ENCODE peak calls at places on chromosome 14, in eight cellular contexts. One of them, this sample, is unnamed.

GRCh38 chr14:106843951-106844483 is 1317.6 kb downstream of the TMEM121 start:
- DNase-seq in ascending aorta: no peak
- DNase-seq in GM12878: no peak
- DNase-seq in body of pancreas: peak
- DNase-seq in AG04450: no peak
- DNase-seq in cardiac muscle cell: no peak
- DNase-seq in neural progenitor cell: no peak
- DNase-seq in left ventricle myocardium inferior: no peak
- DNase-seq in this sample: no peak

GRCh38 chr14:65095633-65096205 is 6.6 kb downstream of the MAX start:
- DNase-seq in ascending aorta: peak
- DNase-seq in GM12878: no peak
- DNase-seq in body of pancreas: peak
- DNase-seq in AG04450: peak
- DNase-seq in cardiac muscle cell: no peak
- DNase-seq in neural progenitor cell: no peak
- DNase-seq in left ventricle myocardium inferior: peak
- DNase-seq in this sample: peak

GRCh38 chr14:92325835-92326234 is 2.9 kb downstream of the SLC24A4 start:
- DNase-seq in ascending aorta: no peak
- DNase-seq in GM12878: no peak
- DNase-seq in body of pancreas: no peak
- DNase-seq in AG04450: no peak
- DNase-seq in cardiac muscle cell: no peak
- DNase-seq in neural progenitor cell: no peak
- DNase-seq in left ventricle myocardium inferior: no peak
- DNase-seq in this sample: no peak

GRCh38 chr14:80003138-80003537 is 208.2 kb downstream of the DIO2 start:
- DNase-seq in ascending aorta: no peak
- DNase-seq in GM12878: no peak
- DNase-seq in body of pancreas: no peak
- DNase-seq in AG04450: peak
- DNase-seq in cardiac muscle cell: no peak
- DNase-seq in neural progenitor cell: no peak
- DNase-seq in left ventricle myocardium inferior: no peak
- DNase-seq in this sample: no peak

GRCh38 chr14:96051642-96052540 is 12.7 kb downstream of the C14orf132 start:
- DNase-seq in ascending aorta: peak
- DNase-seq in GM12878: no peak
- DNase-seq in body of pancreas: no peak
- DNase-seq in AG04450: no peak
- DNase-seq in cardiac muscle cell: no peak
- DNase-seq in neural progenitor cell: peak
- DNase-seq in left ventricle myocardium inferior: no peak
- DNase-seq in this sample: no peak

GRCh38 chr14:69910871-69911270 is 31.7 kb downstream of the SMOC1 start:
- DNase-seq in ascending aorta: no peak
- DNase-seq in GM12878: no peak
- DNase-seq in body of pancreas: no peak
- DNase-seq in AG04450: no peak
- DNase-seq in cardiac muscle cell: no peak
- DNase-seq in neural progenitor cell: no peak
- DNase-seq in left ventricle myocardium inferior: no peak
- DNase-seq in this sample: no peak

GRCh38 chr14:29442720-29443119 is 484.9 kb downstream of the PRKD1 start:
- DNase-seq in ascending aorta: no peak
- DNase-seq in GM12878: no peak
- DNase-seq in body of pancreas: no peak
- DNase-seq in AG04450: no peak
- DNase-seq in cardiac muscle cell: no peak
- DNase-seq in neural progenitor cell: no peak
- DNase-seq in left ventricle myocardium inferior: no peak
- DNase-seq in this sample: no peak

GRCh38 chr14:50736932-50737419 is 68.9 kb upstream of the SAV1 start:
- DNase-seq in ascending aorta: no peak
- DNase-seq in GM12878: peak
- DNase-seq in body of pancreas: no peak
- DNase-seq in AG04450: no peak
- DNase-seq in cardiac muscle cell: no peak
- DNase-seq in neural progenitor cell: no peak
- DNase-seq in left ventricle myocardium inferior: no peak
- DNase-seq in this sample: no peak

GRCh38 chr14:70448633-70449032 is 3.3 kb upstream of the ADAM21 start:
- DNase-seq in ascending aorta: no peak
- DNase-seq in GM12878: no peak
- DNase-seq in body of pancreas: no peak
- DNase-seq in AG04450: peak
- DNase-seq in cardiac muscle cell: no peak
- DNase-seq in neural progenitor cell: no peak
- DNase-seq in left ventricle myocardium inferior: no peak
- DNase-seq in this sample: no peak

GRCh38 chr14:57066887-57067513 is 201.7 kb downstream of the EXOC5 start:
- DNase-seq in ascending aorta: no peak
- DNase-seq in GM12878: no peak
- DNase-seq in body of pancreas: peak
- DNase-seq in AG04450: no peak
- DNase-seq in cardiac muscle cell: peak
- DNase-seq in neural progenitor cell: peak
- DNase-seq in left ventricle myocardium inferior: no peak
- DNase-seq in this sample: no peak

DNA sequence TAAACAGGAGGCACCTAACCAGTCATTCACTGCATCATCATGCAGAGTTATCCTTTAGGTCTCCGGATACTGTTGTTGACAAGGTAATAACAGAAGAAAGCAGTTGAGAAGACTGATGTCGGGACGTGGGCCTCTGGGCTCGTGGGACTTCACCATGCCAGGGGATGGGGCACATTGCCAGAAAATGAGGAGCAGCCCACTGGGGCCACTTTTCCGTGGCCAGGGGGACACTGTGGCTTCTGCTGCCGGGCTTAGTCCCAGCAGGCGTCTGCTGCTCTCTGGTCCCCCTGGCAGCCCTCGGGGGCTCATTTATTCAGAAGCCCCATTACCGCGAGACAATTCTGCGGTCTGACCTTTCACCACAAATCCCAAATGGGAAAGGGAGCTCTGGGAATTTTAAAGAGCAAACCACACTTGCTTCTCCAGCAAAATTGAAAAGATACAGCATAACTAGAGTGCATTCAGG is 201.2 kb downstream of the DAD1 start:
- DNase-seq in ascending aorta: no peak
- DNase-seq in GM12878: no peak
- DNase-seq in body of pancreas: no peak
- DNase-seq in AG04450: no peak
- DNase-seq in cardiac muscle cell: no peak
- DNase-seq in neural progenitor cell: no peak
- DNase-seq in left ventricle myocardium inferior: no peak
- DNase-seq in this sample: no peak
- TF ChIP-seq CTCF in ascending aorta: no peak
- TF ChIP-seq CTCF in GM12878: no peak
- TF ChIP-seq CTCF in body of pancreas: no peak
- TF ChIP-seq CTCF in AG04450: no peak
- TF ChIP-seq CTCF in cardiac muscle cell: no peak
- TF ChIP-seq CTCF in neural progenitor cell: no peak
- TF ChIP-seq CTCF in left ventricle myocardium inferior: no peak
- TF ChIP-seq CTCF in this sample: no peak

GRCh38 chr14:44339256-44339655 is 167.8 kb downstream of the FSCB start:
- DNase-seq in ascending aorta: no peak
- DNase-seq in GM12878: no peak
- DNase-seq in body of pancreas: no peak
- DNase-seq in AG04450: no peak
- DNase-seq in cardiac muscle cell: no peak
- DNase-seq in neural progenitor cell: no peak
- DNase-seq in left ventricle myocardium inferior: no peak
- DNase-seq in this sample: no peak
- H3K4me3 ChIP-seq in ascending aorta: no peak
- H3K4me3 ChIP-seq in GM12878: no peak
- H3K4me3 ChIP-seq in body of pancreas: no peak
- H3K4me3 ChIP-seq in AG04450: no peak
- H3K4me3 ChIP-seq in cardiac muscle cell: no peak
- H3K4me3 ChIP-seq in neural progenitor cell: no peak
- H3K4me3 ChIP-seq in left ventricle myocardium inferior: no peak
- H3K4me3 ChIP-seq in this sample: no peak

GRCh38 chr14:77931441-77931840 is 131.5 kb downstream of the ADCK1 start:
- DNase-seq in ascending aorta: no peak
- DNase-seq in GM12878: no peak
- DNase-seq in body of pancreas: no peak
- DNase-seq in AG04450: no peak
- DNase-seq in cardiac muscle cell: no peak
- DNase-seq in neural progenitor cell: no peak
- DNase-seq in left ventricle myocardium inferior: no peak
- DNase-seq in this sample: no peak
- TF ChIP-seq CTCF in ascending aorta: no peak
- TF ChIP-seq CTCF in GM12878: no peak
- TF ChIP-seq CTCF in body of pancreas: no peak
- TF ChIP-seq CTCF in AG04450: no peak
- TF ChIP-seq CTCF in cardiac muscle cell: no peak
- TF ChIP-seq CTCF in neural progenitor cell: no peak
- TF ChIP-seq CTCF in left ventricle myocardium inferior: no peak
- TF ChIP-seq CTCF in this sample: no peak

GRCh38 chr14:101078105-101078891 is 174.8 kb upstream of the RTL1 start:
- DNase-seq in ascending aorta: no peak
- DNase-seq in GM12878: no peak
- DNase-seq in body of pancreas: no peak
- DNase-seq in AG04450: no peak
- DNase-seq in cardiac muscle cell: no peak
- DNase-seq in neural progenitor cell: no peak
- DNase-seq in left ventricle myocardium inferior: no peak
- DNase-seq in this sample: no peak

GRCh38 chr14:101077511-101078074 is 174.1 kb upstream of the RTL1 start:
- DNase-seq in ascending aorta: peak
- DNase-seq in GM12878: no peak
- DNase-seq in body of pancreas: no peak
- DNase-seq in AG04450: no peak
- DNase-seq in cardiac muscle cell: peak
- DNase-seq in neural progenitor cell: peak
- DNase-seq in left ventricle myocardium inferior: no peak
- DNase-seq in this sample: peak

GRCh38 chr14:101075801-101076413 is 172.4 kb upstream of the RTL1 start:
- DNase-seq in ascending aorta: peak
- DNase-seq in GM12878: no peak
- DNase-seq in body of pancreas: no peak
- DNase-seq in AG04450: no peak
- DNase-seq in cardiac muscle cell: no peak
- DNase-seq in neural progenitor cell: no peak
- DNase-seq in left ventricle myocardium inferior: no peak
- DNase-seq in this sample: no peak

GRCh38 chr14:101075025-101075800 is 171.7 kb upstream of the RTL1 start:
- DNase-seq in ascending aorta: peak
- DNase-seq in GM12878: no peak
- DNase-seq in body of pancreas: no peak
- DNase-seq in AG04450: no peak
- DNase-seq in cardiac muscle cell: no peak
- DNase-seq in neural progenitor cell: no peak
- DNase-seq in left ventricle myocardium inferior: no peak
- DNase-seq in this sample: no peak

DNA sequence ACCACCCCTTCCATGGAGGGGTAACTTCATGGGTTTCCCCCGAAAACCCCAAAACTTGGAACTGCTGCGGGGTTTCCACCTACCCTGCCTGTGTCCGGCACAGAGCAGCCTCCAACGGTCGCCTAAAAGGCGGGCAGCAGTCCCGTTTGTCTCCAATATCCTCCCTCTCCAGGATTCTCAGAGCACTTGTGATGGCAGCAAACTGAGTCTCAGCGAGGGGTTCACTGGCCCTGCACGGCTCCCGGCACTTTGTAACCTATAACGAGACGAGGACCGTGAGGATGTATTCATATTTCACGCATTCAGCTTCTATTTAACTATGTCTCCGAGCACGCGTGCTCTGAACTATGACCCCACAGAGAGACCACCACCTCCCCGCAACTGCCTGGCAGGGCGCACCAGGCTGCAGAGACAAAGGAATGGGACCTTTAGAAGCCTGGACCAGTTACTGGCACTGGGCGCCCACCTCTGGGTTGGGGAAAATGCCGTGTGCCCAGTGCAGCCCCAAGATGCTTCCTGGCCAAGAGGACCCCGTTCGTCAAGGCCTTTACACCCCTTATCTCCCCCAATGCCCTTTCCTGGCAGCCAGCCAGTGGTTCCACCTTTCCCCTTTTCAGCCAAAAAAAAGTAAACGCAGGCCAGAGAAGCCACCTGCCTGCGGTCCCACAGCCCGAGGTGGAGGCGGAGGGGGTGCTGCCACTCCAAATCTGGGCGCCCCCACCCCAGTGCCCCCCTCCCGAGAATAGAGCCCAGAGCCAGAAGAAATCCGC is 173.1 kb upstream of the RTL1 start:
- DNase-seq in ascending aorta: peak
- DNase-seq in GM12878: no peak
- DNase-seq in body of pancreas: no peak
- DNase-seq in AG04450: no peak
- DNase-seq in cardiac muscle cell: no peak
- DNase-seq in neural progenitor cell: no peak
- DNase-seq in left ventricle myocardium inferior: no peak
- DNase-seq in this sample: no peak
- H3K4me3 ChIP-seq in ascending aorta: no peak
- H3K4me3 ChIP-seq in GM12878: no peak
- H3K4me3 ChIP-seq in body of pancreas: no peak
- H3K4me3 ChIP-seq in AG04450: no peak
- H3K4me3 ChIP-seq in cardiac muscle cell: no peak
- H3K4me3 ChIP-seq in neural progenitor cell: peak
- H3K4me3 ChIP-seq in left ventricle myocardium inferior: no peak
- H3K4me3 ChIP-seq in this sample: peak

DNA sequence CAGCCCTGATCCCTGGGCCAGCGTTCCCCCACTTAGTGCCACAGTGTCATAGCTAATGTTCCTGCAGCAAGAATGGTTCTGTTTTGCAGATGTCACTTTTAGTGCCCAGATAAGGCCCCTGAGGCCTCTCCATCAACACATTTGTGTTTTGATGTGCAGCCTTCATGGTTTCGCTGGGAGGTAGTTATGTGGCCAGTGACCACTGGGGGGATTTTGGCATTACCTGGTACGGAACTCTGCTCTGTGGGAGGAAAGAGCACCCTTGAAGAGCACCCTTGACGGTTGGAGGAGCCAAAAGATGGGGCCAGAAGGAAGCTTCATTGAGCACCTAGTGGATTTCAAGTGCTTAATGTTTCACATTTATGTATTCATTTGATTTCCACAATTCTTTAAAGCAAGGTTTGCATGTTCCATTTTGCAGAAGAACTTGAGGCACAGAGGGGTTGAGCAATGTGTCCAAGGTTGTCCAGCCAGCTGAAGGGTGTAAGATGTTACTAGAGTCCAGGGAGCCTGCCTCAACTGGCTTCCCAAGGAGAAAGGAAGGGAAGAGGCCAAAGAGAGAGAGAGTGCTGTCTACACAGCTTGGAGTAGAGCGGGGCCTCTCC is 13.0 kb downstream of the SERPINA11 start:
- DNase-seq in ascending aorta: no peak
- DNase-seq in GM12878: no peak
- DNase-seq in body of pancreas: no peak
- DNase-seq in AG04450: no peak
- DNase-seq in cardiac muscle cell: no peak
- DNase-seq in neural progenitor cell: no peak
- DNase-seq in left ventricle myocardium inferior: no peak
- DNase-seq in this sample: no peak
- TF ChIP-seq CTCF in ascending aorta: no peak
- TF ChIP-seq CTCF in GM12878: peak
- TF ChIP-seq CTCF in body of pancreas: no peak
- TF ChIP-seq CTCF in AG04450: no peak
- TF ChIP-seq CTCF in cardiac muscle cell: no peak
- TF ChIP-seq CTCF in neural progenitor cell: peak
- TF ChIP-seq CTCF in left ventricle myocardium inferior: no peak
- TF ChIP-seq CTCF in this sample: no peak

GRCh38 chr14:21017528-21018245 is 7.2 kb downstream of the NDRG2 start:
- DNase-seq in ascending aorta: no peak
- DNase-seq in GM12878: no peak
- DNase-seq in body of pancreas: no peak
- DNase-seq in AG04450: no peak
- DNase-seq in cardiac muscle cell: no peak
- DNase-seq in neural progenitor cell: no peak
- DNase-seq in left ventricle myocardium inferior: no peak
- DNase-seq in this sample: no peak
- H3K4me3 ChIP-seq in ascending aorta: no peak
- H3K4me3 ChIP-seq in GM12878: no peak
- H3K4me3 ChIP-seq in body of pancreas: no peak
- H3K4me3 ChIP-seq in AG04450: no peak
- H3K4me3 ChIP-seq in cardiac muscle cell: no peak
- H3K4me3 ChIP-seq in neural progenitor cell: no peak
- H3K4me3 ChIP-seq in left ventricle myocardium inferior: no peak
- H3K4me3 ChIP-seq in this sample: no peak